ENCODE peak calls at places on chromosomes 3 and 15, in ten cellular contexts. O, T, E, C, V, I, A, Y, J and X are unnamed samples.
A peak's percentile ranks its signal among the peaks of the same experiment; 100 is the strongest.

GRCh38 chr15:88513195-88513594 is 33.3 kb downstream of the DET1 start:
- DNase-seq in O (peak; percentile 34), T (no peak), E (no peak), C (no peak), V (no peak), I (no peak), A (no peak), Y (no peak), J (no peak), X (no peak)

GRCh38 chr15:44296625-44297524 is 8.4 kb downstream of the GOLM2 start:
- DNase-seq in O (peak; percentile 12), T (no peak), E (no peak), C (no peak), V (no peak), I (peak; percentile 23), A (peak; percentile 60), Y (no peak), J (no peak), X (no peak)

GRCh38 chr15:40754574-40754882 is 526 bp downstream of the RMDN3 start:
- DNase-seq in O (no peak), T (no peak), E (no peak), C (no peak), V (no peak), I (no peak), A (no peak), Y (no peak), J (peak; percentile 30), X (no peak)

GRCh38 chr3:165835431-165835830 is 1.8 kb downstream of the BCHE start:
- DNase-seq in O (no peak), T (no peak), E (no peak), C (no peak), V (no peak), I (no peak), A (no peak), Y (no peak), J (no peak), X (no peak)

GRCh38 chr3:143002083-143002712 is 828 bp downstream of the U2SURP start:
- DNase-seq in O (no peak), T (no peak), E (no peak), C (peak; percentile 46), V (no peak), I (peak; percentile 54), A (no peak), Y (peak; percentile 5), J (no peak), X (no peak)

GRCh38 chr3:51386159-51386851 is 1.2 kb downstream of the MANF start:
- DNase-seq in O (no peak), T (peak; percentile 16), E (no peak), C (no peak), V (no peak), I (no peak), A (no peak), Y (no peak), J (no peak), X (no peak)

GRCh38 chr3:14125193-14126016 is 553 bp downstream of the TMEM43 start:
- DNase-seq in O (peak; percentile 91), T (peak; percentile 58), E (peak; percentile 29), C (peak; percentile 80), V (peak; percentile 32), I (peak; percentile 82), A (no peak), Y (no peak), J (peak; percentile 64), X (peak; percentile 65)

GRCh38 chr15:23440596-23440995 is 6.4 kb downstream of the GOLGA6L2 start:
- DNase-seq in O (no peak), T (no peak), E (no peak), C (no peak), V (no peak), I (no peak), A (no peak), Y (no peak), J (no peak), X (no peak)

GRCh38 chr3:184565421-184566211 is 4.0 kb downstream of the EPHB3 start:
- DNase-seq in O (peak; percentile 77), T (no peak), E (no peak), C (no peak), V (no peak), I (no peak), A (peak; percentile 88), Y (no peak), J (no peak), X (peak; percentile 15)

GRCh38 chr3:172051957-172052354 is 12.6 kb downstream of the FNDC3B start:
- DNase-seq in O (no peak), T (no peak), E (no peak), C (no peak), V (no peak), I (no peak), A (no peak), Y (no peak), J (no peak), X (no peak)

GRCh38 chr3:129514110-129514509 is 14.3 kb upstream of the RHO start:
- DNase-seq in O (no peak), T (no peak), E (no peak), C (no peak), V (no peak), I (no peak), A (no peak), Y (no peak), J (no peak), X (no peak)

GRCh38 chr15:94324835-94325767 is 93.7 kb downstream of the MCTP2 start:
- DNase-seq in O (no peak), T (no peak), E (no peak), C (no peak), V (no peak), I (no peak), A (no peak), Y (no peak), J (no peak), X (no peak)

GRCh38 chr3:24225027-24225743 is 269.5 kb downstream of the THRB start:
- DNase-seq in O (no peak), T (no peak), E (no peak), C (no peak), V (no peak), I (no peak), A (no peak), Y (no peak), J (no peak), X (no peak)

GRCh38 chr15:97759363-97759762 is 201.1 kb upstream of the ARRDC4 start:
- DNase-seq in O (no peak), T (no peak), E (no peak), C (no peak), V (no peak), I (no peak), A (no peak), Y (no peak), J (no peak), X (no peak)

GRCh38 chr3:52339612-52340011 is 23.5 kb downstream of the DNAH1 start:
- DNase-seq in O (peak; percentile 56), T (no peak), E (no peak), C (peak; percentile 68), V (no peak), I (peak; percentile 49), A (peak; percentile 11), Y (peak; percentile 81), J (peak; percentile 70), X (no peak)

GRCh38 chr15:57969355-57969754 is 96.2 kb downstream of the ALDH1A2 start:
- DNase-seq in O (no peak), T (no peak), E (no peak), C (no peak), V (no peak), I (no peak), A (no peak), Y (no peak), J (no peak), X (no peak)

GRCh38 chr3:172678068-172678467 is 32.8 kb downstream of the NCEH1 start:
- DNase-seq in O (no peak), T (no peak), E (no peak), C (no peak), V (no peak), I (no peak), A (no peak), Y (no peak), J (no peak), X (no peak)

GRCh38 chr3:136994772-136995516 is 37.2 kb downstream of the IL20RB start:
- DNase-seq in O (peak; percentile 93), T (peak; percentile 74), E (no peak), C (peak; percentile 81), V (no peak), I (peak; percentile 43), A (peak; percentile 29), Y (no peak), J (peak; percentile 35), X (peak; percentile 3)

GRCh38 chr15:62301993-62302665 is 137.0 kb upstream of the C2CD4B start:
- DNase-seq in O (peak; percentile 37), T (no peak), E (no peak), C (no peak), V (no peak), I (no peak), A (no peak), Y (no peak), J (no peak), X (no peak)

GRCh38 chr3:102471001-102471400 is 36.2 kb downstream of the ZPLD1 start:
- DNase-seq in O (no peak), T (no peak), E (no peak), C (no peak), V (no peak), I (no peak), A (no peak), Y (no peak), J (no peak), X (no peak)

GRCh38 chr3:177431525-177432255 is 234.4 kb upstream of the TBL1XR1 start:
- DNase-seq in O (no peak), T (no peak), E (no peak), C (peak; percentile 40), V (no peak), I (no peak), A (no peak), Y (no peak), J (no peak), X (no peak)

GRCh38 chr3:101928890-101929289 is 79.6 kb downstream of the NFKBIZ start:
- DNase-seq in O (no peak), T (no peak), E (no peak), C (no peak), V (no peak), I (peak; percentile 65), A (no peak), Y (no peak), J (no peak), X (peak; percentile 38)

GRCh38 chr3:114442251-114442650 is 148.4 kb downstream of the TIGIT start:
- DNase-seq in O (no peak), T (no peak), E (no peak), C (no peak), V (no peak), I (no peak), A (no peak), Y (no peak), J (no peak), X (peak; percentile 2)

GRCh38 chr3:45754461-45754860 is 41.9 kb downstream of the SLC6A20 start:
- DNase-seq in O (no peak), T (no peak), E (no peak), C (no peak), V (no peak), I (no peak), A (no peak), Y (no peak), J (no peak), X (no peak)